ENCODE peak calls at places on chromosomes 5 and 9, in seven cellular contexts. B is NT2/D1; V is endothelial cell; E is astrocyte of the hippocampus; R is head of caudate nucleus; P is stimulated activated CD4-positive, alpha-beta T cell treated with anti-CD3 and anti-CD28 coated beads, Interleukin-15, amount 100 ng/mL, for 1 hour; L is GM20000. M is an unnamed sample.
A peak's percentile ranks its signal among the peaks of the same experiment; 100 is the strongest.

GRCh38 chr5:64869419-64869818 is 100.7 kb downstream of the CWC27 start:
- DNase-seq in E (peak; percentile 61), B (no peak), V (no peak), R (no peak), L (no peak), P (no peak), M (peak; percentile 82)

GRCh38 chr5:37735649-37736347 is 104.0 kb downstream of the GDNF start:
- DNase-seq in V (no peak), L (no peak), R (peak; percentile 70), B (no peak), E (peak; percentile 36), P (no peak), M (peak; percentile 49)

GRCh38 chr5:167440846-167441245 is 850.6 kb upstream of the WWC1 start:
- DNase-seq in B (no peak), V (no peak), R (no peak), L (no peak), E (no peak), P (no peak), M (no peak)

GRCh38 chr5:10894445-10895054 is 133.5 kb upstream of the DAP start:
- DNase-seq in E (no peak), R (no peak), V (no peak), B (no peak), L (no peak), P (no peak), M (no peak)

GRCh38 chr5:154145268-154145667 is 45.3 kb upstream of the GALNT10 start:
- DNase-seq in P (no peak), R (no peak), V (no peak), E (no peak), B (no peak), L (no peak), M (no peak)

GRCh38 chr5:104444656-104445055 is 882.1 kb upstream of the NUDT12 start:
- DNase-seq in P (no peak), E (no peak), V (no peak), R (no peak), L (no peak), B (no peak), M (no peak)

GRCh38 chr5:143033535-143034260 is 263.5 kb downstream of the ARHGAP26 start:
- DNase-seq in V (no peak), R (no peak), P (no peak), L (no peak), B (no peak), E (peak; percentile 88), M (peak; percentile 53)

GRCh38 chr5:150653145-150653761 is 7.8 kb upstream of the MYOZ3 start:
- DNase-seq in L (no peak), E (peak; percentile 81), R (no peak), B (no peak), V (no peak), P (no peak), M (no peak)

GRCh38 chr5:133298447-133298846 is 246.6 kb downstream of the HSPA4 start:
- DNase-seq in R (no peak), V (no peak), E (no peak), L (no peak), B (no peak), P (peak; percentile 10), M (no peak)

GRCh38 chr9:112382501-112383364 is 2.8 kb downstream of the HSDL2 start:
- DNase-seq in E (no peak), L (no peak), V (no peak), R (no peak), B (no peak), P (no peak), M (no peak)

GRCh38 chr5:55702612-55703345 is 9.3 kb downstream of the SLC38A9 start:
- DNase-seq in L (peak; percentile 31), E (no peak), V (no peak), R (no peak), B (no peak), P (no peak), M (no peak)

GRCh38 chr5:40717281-40717680 is 37.6 kb downstream of the PTGER4 start:
- DNase-seq in R (no peak), P (no peak), V (no peak), B (no peak), L (no peak), E (peak; percentile 52), M (peak; percentile 61)

GRCh38 chr5:150043657-150044333 is 42.6 kb downstream of the CSF1R start:
- DNase-seq in V (no peak), L (no peak), P (no peak), B (no peak), E (no peak), R (no peak), M (no peak)

GRCh38 chr5:78103226-78103722 is 191.2 kb downstream of the AP3B1 start:
- DNase-seq in E (no peak), L (no peak), V (no peak), B (no peak), P (no peak), R (no peak), M (no peak)